ENCODE peak calls at places on chromosome 9, in nine cellular contexts. Z is HCT116; U is fibroblast of lung; J is mesendoderm; F is stimulated activated CD4-positive, alpha-beta T cell treated with anti-CD3 and anti-CD28 coated beads, Interleukin-4, amount 100 ng/mL, for 24 hours; N is amniotic epithelial cell; G is AG20443; P is nephron progenitor cell; Y is SHP77. M is an unnamed sample.

GRCh38 chr9:131121346-131121745 is 4.0 kb upstream of the NUP214 start:
- DNase-seq in Z (no peak), U (no peak), J (no peak), F (no peak), N (no peak), G (no peak), P (no peak), Y (no peak), M (no peak)

GRCh38 chr9:26062172-26062571 is 383.9 kb upstream of the TUSC1 start:
- DNase-seq in Z (no peak), U (peak), J (peak), F (no peak), N (no peak), G (no peak), P (no peak), Y (no peak), M (no peak)

GRCh38 chr9:78009156-78009555 is 22.5 kb downstream of the GNAQ start:
- DNase-seq in Z (no peak), U (no peak), J (no peak), F (no peak), N (no peak), G (no peak), P (no peak), Y (no peak), M (no peak)

GRCh38 chr9:4490705-4491620 is 695 bp downstream of the SLC1A1 start:
- DNase-seq in Z (no peak), U (no peak), J (peak), F (no peak), N (no peak), G (peak), P (peak), Y (no peak), M (no peak)

GRCh38 chr9:93295031-93295430 is 111.1 kb downstream of the WNK2 start:
- DNase-seq in Z (no peak), U (no peak), J (no peak), F (no peak), N (peak), G (peak), P (no peak), Y (no peak), M (no peak)

GRCh38 chr9:104682642-104683041 is 11.7 kb upstream of the OR13D1 start:
- DNase-seq in Z (peak), U (peak), J (peak), F (no peak), N (peak), G (peak), P (peak), Y (peak), M (peak)

GRCh38 chr9:752681-753200 is 88.8 kb upstream of the DMRT1 start:
- DNase-seq in Z (no peak), U (peak), J (no peak), F (no peak), N (no peak), G (no peak), P (no peak), Y (no peak), M (no peak)

GRCh38 chr9:123291736-123292135 is 23.4 kb upstream of the STRBP start:
- DNase-seq in Z (no peak), U (no peak), J (no peak), F (no peak), N (no peak), G (no peak), P (no peak), Y (no peak), M (peak)

GRCh38 chr9:105331160-105331559 is 86.7 kb downstream of the SLC44A1 start:
- DNase-seq in Z (no peak), U (no peak), J (no peak), F (no peak), N (no peak), G (no peak), P (no peak), Y (no peak), M (no peak)

GRCh38 chr9:101468116-101468515 is 32.5 kb upstream of the ALDOB start:
- DNase-seq in Z (no peak), U (no peak), J (no peak), F (no peak), N (no peak), G (no peak), P (no peak), Y (no peak), M (no peak)

GRCh38 chr9:82601272-82601835 is 461.6 kb downstream of the RASEF start:
- DNase-seq in Z (no peak), U (peak), J (no peak), F (no peak), N (peak), G (peak), P (no peak), Y (no peak), M (no peak)

GRCh38 chr9:12697719-12698118 is 4.5 kb downstream of the TYRP1 start:
- DNase-seq in Z (no peak), U (peak), J (no peak), F (no peak), N (peak), G (no peak), P (no peak), Y (no peak), M (no peak)

GRCh38 chr9:108416321-108416720 is 439.5 kb downstream of the ACTL7B start:
- DNase-seq in Z (peak), U (no peak), J (peak), F (no peak), N (no peak), G (no peak), P (no peak), Y (no peak), M (no peak)

GRCh38 chr9:90961375-90961774 is 159.8 kb downstream of the SYK start:
- DNase-seq in Z (no peak), U (peak), J (no peak), F (no peak), N (peak), G (peak), P (no peak), Y (peak), M (no peak)

GRCh38 chr9:68530618-68531017 is 10.1 kb downstream of the TMEM252 start:
- DNase-seq in Z (no peak), U (no peak), J (peak), F (no peak), N (no peak), G (no peak), P (peak), Y (no peak), M (no peak)

GRCh38 chr9:69376651-69377050 is 51.6 kb downstream of the ENTREP1 start:
- DNase-seq in Z (no peak), U (peak), J (peak), F (no peak), N (peak), G (peak), P (no peak), Y (no peak), M (no peak)

GRCh38 chr9:21450733-21451394 is 10.6 kb downstream of the IFNA1 start:
- DNase-seq in Z (no peak), U (peak), J (peak), F (no peak), N (peak), G (no peak), P (no peak), Y (no peak), M (no peak)

GRCh38 chr9:27276182-27277030 is 20.5 kb downstream of the EQTN start:
- DNase-seq in Z (peak), U (peak), J (peak), F (no peak), N (peak), G (peak), P (peak), Y (peak), M (peak)

GRCh38 chr9:17799383-17799782 is 220.5 kb downstream of the SH3GL2 start:
- DNase-seq in Z (no peak), U (peak), J (no peak), F (no peak), N (peak), G (no peak), P (no peak), Y (no peak), M (no peak)

GRCh38 chr9:71647094-71647591 is 121.2 kb downstream of the CEMIP2 start:
- DNase-seq in Z (peak), U (peak), J (peak), F (no peak), N (peak), G (peak), P (no peak), Y (no peak), M (peak)

GRCh38 chr9:137350696-137351584 is 48.9 kb upstream of the NRARP start:
- DNase-seq in Z (no peak), U (no peak), J (no peak), F (no peak), N (no peak), G (peak), P (no peak), Y (no peak), M (no peak)

GRCh38 chr9:3498691-3499090 is 27.1 kb downstream of the RFX3 start:
- DNase-seq in Z (no peak), U (peak), J (peak), F (no peak), N (no peak), G (no peak), P (no peak), Y (peak), M (no peak)

GRCh38 chr9:108786756-108787663 is 68.8 kb downstream of the ACTL7B start:
- DNase-seq in Z (peak), U (peak), J (peak), F (no peak), N (peak), G (peak), P (no peak), Y (no peak), M (no peak)

GRCh38 chr9:112278152-112278551 is 55.3 kb downstream of the PTBP3 start:
- DNase-seq in Z (no peak), U (peak), J (no peak), F (no peak), N (no peak), G (no peak), P (no peak), Y (no peak), M (no peak)

GRCh38 chr9:127158995-127159801 is 36.8 kb upstream of the ANGPTL2 start:
- DNase-seq in Z (peak), U (peak), J (peak), F (no peak), N (peak), G (peak), P (no peak), Y (peak), M (no peak)

GRCh38 chr9:120110520-120110919 is 469.4 kb downstream of the CDK5RAP2 start:
- DNase-seq in Z (no peak), U (no peak), J (no peak), F (no peak), N (no peak), G (no peak), P (no peak), Y (no peak), M (no peak)

GRCh38 chr9:20187318-20187717 is 398.5 kb upstream of the SLC24A2 start:
- DNase-seq in Z (no peak), U (no peak), J (no peak), F (no peak), N (no peak), G (no peak), P (no peak), Y (no peak), M (no peak)

GRCh38 chr9:133103183-133103986 is 17.7 kb downstream of the RALGDS start:
- DNase-seq in Z (no peak), U (peak), J (no peak), F (peak), N (no peak), G (peak), P (peak), Y (peak), M (peak)

GRCh38 chr9:112379177-112380101 is 469 bp upstream of the HSDL2 start:
- DNase-seq in Z (peak), U (peak), J (peak), F (peak), N (peak), G (peak), P (peak), Y (peak), M (peak)